ENCODE peak calls at places on chromosome 12, in ten cellular contexts. One of them, this sample, is unnamed.

GRCh38 chr12:65464930-65465329 is 186.4 kb downstream of the MSRB3 start:
- DNase-seq in lung: no peak
- DNase-seq in CD8-positive, alpha-beta T cell: no peak
- DNase-seq in WTC11: no peak
- DNase-seq in HFFc6: peak
- DNase-seq in astrocyte: peak
- DNase-seq in Calu3: no peak
- DNase-seq in kidney epithelial cell: peak
- DNase-seq in choroid plexus epithelial cell: peak
- DNase-seq in cardiac muscle cell: peak
- DNase-seq in this sample: no peak

GRCh38 chr12:11823043-11823442 is 173.6 kb downstream of the ETV6 start:
- DNase-seq in CD8-positive, alpha-beta T cell: no peak
- DNase-seq in astrocyte: peak
- DNase-seq in lung: no peak
- DNase-seq in cardiac muscle cell: peak
- DNase-seq in WTC11: no peak
- DNase-seq in HFFc6: peak
- DNase-seq in Calu3: no peak
- DNase-seq in choroid plexus epithelial cell: peak
- DNase-seq in kidney epithelial cell: no peak
- DNase-seq in this sample: no peak

GRCh38 chr12:56998316-56998715 is 8.0 kb downstream of the ZBTB39 start:
- DNase-seq in WTC11: no peak
- DNase-seq in Calu3: no peak
- DNase-seq in CD8-positive, alpha-beta T cell: no peak
- DNase-seq in cardiac muscle cell: no peak
- DNase-seq in lung: no peak
- DNase-seq in HFFc6: no peak
- DNase-seq in kidney epithelial cell: no peak
- DNase-seq in astrocyte: no peak
- DNase-seq in choroid plexus epithelial cell: no peak
- DNase-seq in this sample: no peak

GRCh38 chr12:76029982-76030377 is 1.6 kb downstream of the PHLDA1 start:
- DNase-seq in lung: no peak
- DNase-seq in HFFc6: no peak
- DNase-seq in kidney epithelial cell: no peak
- DNase-seq in Calu3: peak
- DNase-seq in cardiac muscle cell: peak
- DNase-seq in CD8-positive, alpha-beta T cell: no peak
- DNase-seq in choroid plexus epithelial cell: peak
- DNase-seq in astrocyte: no peak
- DNase-seq in WTC11: peak
- DNase-seq in this sample: no peak

GRCh38 chr12:113860950-113861349 is 105.2 kb downstream of the RBM19 start:
- DNase-seq in choroid plexus epithelial cell: peak
- DNase-seq in cardiac muscle cell: peak
- DNase-seq in kidney epithelial cell: peak
- DNase-seq in Calu3: no peak
- DNase-seq in astrocyte: peak
- DNase-seq in lung: no peak
- DNase-seq in HFFc6: peak
- DNase-seq in WTC11: no peak
- DNase-seq in CD8-positive, alpha-beta T cell: no peak
- DNase-seq in this sample: no peak

GRCh38 chr12:118061876-118062791 is 1.2 kb upstream of the WSB2 start:
- DNase-seq in astrocyte: peak
- DNase-seq in Calu3: peak
- DNase-seq in CD8-positive, alpha-beta T cell: peak
- DNase-seq in lung: peak
- DNase-seq in HFFc6: peak
- DNase-seq in cardiac muscle cell: peak
- DNase-seq in kidney epithelial cell: no peak
- DNase-seq in WTC11: peak
- DNase-seq in choroid plexus epithelial cell: peak
- DNase-seq in this sample: no peak

GRCh38 chr12:105036937-105037649 is 47.2 kb downstream of the ALDH1L2 start:
- DNase-seq in HFFc6: no peak
- DNase-seq in lung: no peak
- DNase-seq in choroid plexus epithelial cell: peak
- DNase-seq in CD8-positive, alpha-beta T cell: no peak
- DNase-seq in Calu3: no peak
- DNase-seq in WTC11: no peak
- DNase-seq in astrocyte: no peak
- DNase-seq in kidney epithelial cell: no peak
- DNase-seq in cardiac muscle cell: no peak
- DNase-seq in this sample: no peak

GRCh38 chr12:120252071-120252906 is 13.2 kb downstream of the PXN start:
- DNase-seq in HFFc6: no peak
- DNase-seq in cardiac muscle cell: no peak
- DNase-seq in Calu3: no peak
- DNase-seq in astrocyte: no peak
- DNase-seq in lung: peak
- DNase-seq in kidney epithelial cell: no peak
- DNase-seq in choroid plexus epithelial cell: no peak
- DNase-seq in WTC11: no peak
- DNase-seq in CD8-positive, alpha-beta T cell: peak
- DNase-seq in this sample: no peak

GRCh38 chr12:3744216-3744883 is 8.6 kb downstream of the CRACR2A start:
- DNase-seq in CD8-positive, alpha-beta T cell: peak
- DNase-seq in kidney epithelial cell: no peak
- DNase-seq in HFFc6: no peak
- DNase-seq in cardiac muscle cell: no peak
- DNase-seq in choroid plexus epithelial cell: peak
- DNase-seq in WTC11: no peak
- DNase-seq in lung: no peak
- DNase-seq in astrocyte: no peak
- DNase-seq in Calu3: no peak
- DNase-seq in this sample: no peak
- TF ChIP-seq CTCF in CD8-positive, alpha-beta T cell: peak
- TF ChIP-seq CTCF in kidney epithelial cell: no peak
- TF ChIP-seq CTCF in HFFc6: no peak
- TF ChIP-seq CTCF in cardiac muscle cell: peak
- TF ChIP-seq CTCF in choroid plexus epithelial cell: peak
- TF ChIP-seq CTCF in WTC11: no peak
- TF ChIP-seq CTCF in lung: no peak
- TF ChIP-seq CTCF in astrocyte: no peak
- TF ChIP-seq CTCF in Calu3: no peak
- TF ChIP-seq CTCF in this sample: no peak

GRCh38 chr12:62466596-62467411 is at the start of gene MON2:
- DNase-seq in choroid plexus epithelial cell: peak
- DNase-seq in CD8-positive, alpha-beta T cell: peak
- DNase-seq in lung: peak
- DNase-seq in HFFc6: peak
- DNase-seq in WTC11: peak
- DNase-seq in Calu3: peak
- DNase-seq in astrocyte: peak
- DNase-seq in kidney epithelial cell: peak
- DNase-seq in cardiac muscle cell: peak
- DNase-seq in this sample: peak
- TF ChIP-seq CTCF in choroid plexus epithelial cell: no peak
- TF ChIP-seq CTCF in CD8-positive, alpha-beta T cell: no peak
- TF ChIP-seq CTCF in lung: no peak
- TF ChIP-seq CTCF in HFFc6: no peak
- TF ChIP-seq CTCF in WTC11: no peak
- TF ChIP-seq CTCF in Calu3: no peak
- TF ChIP-seq CTCF in astrocyte: no peak
- TF ChIP-seq CTCF in kidney epithelial cell: peak
- TF ChIP-seq CTCF in cardiac muscle cell: peak
- TF ChIP-seq CTCF in this sample: no peak

GRCh38 chr12:89524201-89525001 is at the start of gene GALNT4:
- DNase-seq in choroid plexus epithelial cell: peak
- DNase-seq in cardiac muscle cell: peak
- DNase-seq in lung: peak
- DNase-seq in kidney epithelial cell: peak
- DNase-seq in CD8-positive, alpha-beta T cell: peak
- DNase-seq in astrocyte: peak
- DNase-seq in Calu3: peak
- DNase-seq in HFFc6: peak
- DNase-seq in WTC11: peak
- DNase-seq in this sample: peak

GRCh38 chr12:89525824-89526770 is at the start of gene POC1B:
- DNase-seq in Calu3: peak
- DNase-seq in CD8-positive, alpha-beta T cell: peak
- DNase-seq in kidney epithelial cell: peak
- DNase-seq in choroid plexus epithelial cell: peak
- DNase-seq in HFFc6: peak
- DNase-seq in cardiac muscle cell: peak
- DNase-seq in astrocyte: peak
- DNase-seq in WTC11: peak
- DNase-seq in lung: peak
- DNase-seq in this sample: peak

GRCh38 chr12:89528434-89528833 is 2.6 kb upstream of the POC1B start:
- DNase-seq in choroid plexus epithelial cell: no peak
- DNase-seq in astrocyte: no peak
- DNase-seq in WTC11: no peak
- DNase-seq in lung: no peak
- DNase-seq in HFFc6: no peak
- DNase-seq in Calu3: no peak
- DNase-seq in kidney epithelial cell: no peak
- DNase-seq in CD8-positive, alpha-beta T cell: no peak
- DNase-seq in cardiac muscle cell: no peak
- DNase-seq in this sample: no peak

GRCh38 chr12:89521348-89522238 is 3.0 kb downstream of the GALNT4 start:
- DNase-seq in lung: no peak
- DNase-seq in WTC11: no peak
- DNase-seq in HFFc6: no peak
- DNase-seq in astrocyte: no peak
- DNase-seq in CD8-positive, alpha-beta T cell: no peak
- DNase-seq in choroid plexus epithelial cell: peak
- DNase-seq in kidney epithelial cell: no peak
- DNase-seq in Calu3: no peak
- DNase-seq in cardiac muscle cell: no peak
- DNase-seq in this sample: no peak

DNA sequence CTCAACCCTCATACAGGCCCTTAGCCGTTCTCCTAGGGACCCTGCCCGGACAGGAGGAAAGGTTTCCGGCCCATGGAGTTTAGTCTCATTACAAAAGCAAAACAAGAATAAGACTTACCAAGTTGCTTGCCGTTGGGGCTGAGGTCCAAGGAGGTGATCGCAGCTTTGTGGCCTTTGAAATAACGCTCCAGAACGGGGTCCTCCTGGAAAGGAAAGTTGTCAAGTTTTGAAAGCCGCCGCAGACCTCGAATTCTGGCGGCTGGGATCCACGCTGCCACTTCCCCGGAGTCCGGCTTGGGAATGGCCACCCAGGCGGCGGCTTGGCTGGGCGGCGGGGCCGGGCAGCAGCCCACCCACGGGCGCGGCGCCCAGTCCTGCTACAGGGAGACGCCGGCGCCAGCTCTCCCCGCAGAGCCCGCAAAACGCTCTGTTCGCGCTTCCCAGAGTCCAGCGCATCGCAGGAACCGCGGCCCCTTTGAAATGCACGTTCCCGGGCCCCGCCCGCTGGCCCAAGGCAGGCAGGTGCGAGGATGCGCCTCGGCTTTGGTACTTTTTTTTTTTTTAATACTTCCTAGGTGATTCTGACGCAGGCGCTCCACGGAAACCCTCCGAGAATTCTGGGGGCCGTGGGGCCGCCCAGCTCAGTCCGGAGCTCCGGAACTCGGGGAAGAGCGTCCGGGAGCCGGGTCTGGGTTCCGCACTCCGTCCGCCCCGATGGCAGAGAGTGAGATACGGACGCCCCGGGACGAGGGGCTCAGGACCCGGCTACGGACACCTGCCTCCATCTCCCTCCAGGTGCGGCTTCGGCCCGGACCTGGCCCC is 617 bp upstream of the GALNT4 start:
- DNase-seq in HFFc6: no peak
- DNase-seq in choroid plexus epithelial cell: peak
- DNase-seq in astrocyte: peak
- DNase-seq in Calu3: peak
- DNase-seq in WTC11: peak
- DNase-seq in kidney epithelial cell: no peak
- DNase-seq in cardiac muscle cell: no peak
- DNase-seq in lung: peak
- DNase-seq in CD8-positive, alpha-beta T cell: peak
- DNase-seq in this sample: peak
- TF ChIP-seq CTCF in HFFc6: peak
- TF ChIP-seq CTCF in choroid plexus epithelial cell: no peak
- TF ChIP-seq CTCF in astrocyte: no peak
- TF ChIP-seq CTCF in Calu3: no peak
- TF ChIP-seq CTCF in WTC11: peak
- TF ChIP-seq CTCF in kidney epithelial cell: no peak
- TF ChIP-seq CTCF in cardiac muscle cell: peak
- TF ChIP-seq CTCF in lung: no peak
- TF ChIP-seq CTCF in CD8-positive, alpha-beta T cell: no peak
- TF ChIP-seq CTCF in this sample: peak

GRCh38 chr12:69682136-69682755 is 16.9 kb downstream of the BEST3 start:
- DNase-seq in CD8-positive, alpha-beta T cell: no peak
- DNase-seq in astrocyte: no peak
- DNase-seq in kidney epithelial cell: no peak
- DNase-seq in HFFc6: no peak
- DNase-seq in Calu3: no peak
- DNase-seq in lung: no peak
- DNase-seq in cardiac muscle cell: no peak
- DNase-seq in WTC11: no peak
- DNase-seq in choroid plexus epithelial cell: no peak
- DNase-seq in this sample: no peak

GRCh38 chr12:69671597-69671996 is 27.5 kb downstream of the BEST3 start:
- DNase-seq in choroid plexus epithelial cell: no peak
- DNase-seq in cardiac muscle cell: no peak
- DNase-seq in astrocyte: no peak
- DNase-seq in Calu3: no peak
- DNase-seq in HFFc6: no peak
- DNase-seq in kidney epithelial cell: no peak
- DNase-seq in CD8-positive, alpha-beta T cell: no peak
- DNase-seq in WTC11: no peak
- DNase-seq in lung: peak
- DNase-seq in this sample: no peak

GRCh38 chr12:69679119-69679518 is 20.0 kb downstream of the BEST3 start:
- DNase-seq in kidney epithelial cell: no peak
- DNase-seq in Calu3: no peak
- DNase-seq in lung: no peak
- DNase-seq in cardiac muscle cell: no peak
- DNase-seq in HFFc6: no peak
- DNase-seq in astrocyte: no peak
- DNase-seq in choroid plexus epithelial cell: no peak
- DNase-seq in WTC11: no peak
- DNase-seq in CD8-positive, alpha-beta T cell: no peak
- DNase-seq in this sample: no peak

GRCh38 chr12:69672195-69672594 is 26.9 kb downstream of the BEST3 start:
- DNase-seq in lung: no peak
- DNase-seq in HFFc6: no peak
- DNase-seq in Calu3: no peak
- DNase-seq in choroid plexus epithelial cell: no peak
- DNase-seq in kidney epithelial cell: no peak
- DNase-seq in CD8-positive, alpha-beta T cell: no peak
- DNase-seq in cardiac muscle cell: no peak
- DNase-seq in WTC11: no peak
- DNase-seq in astrocyte: no peak
- DNase-seq in this sample: no peak

DNA sequence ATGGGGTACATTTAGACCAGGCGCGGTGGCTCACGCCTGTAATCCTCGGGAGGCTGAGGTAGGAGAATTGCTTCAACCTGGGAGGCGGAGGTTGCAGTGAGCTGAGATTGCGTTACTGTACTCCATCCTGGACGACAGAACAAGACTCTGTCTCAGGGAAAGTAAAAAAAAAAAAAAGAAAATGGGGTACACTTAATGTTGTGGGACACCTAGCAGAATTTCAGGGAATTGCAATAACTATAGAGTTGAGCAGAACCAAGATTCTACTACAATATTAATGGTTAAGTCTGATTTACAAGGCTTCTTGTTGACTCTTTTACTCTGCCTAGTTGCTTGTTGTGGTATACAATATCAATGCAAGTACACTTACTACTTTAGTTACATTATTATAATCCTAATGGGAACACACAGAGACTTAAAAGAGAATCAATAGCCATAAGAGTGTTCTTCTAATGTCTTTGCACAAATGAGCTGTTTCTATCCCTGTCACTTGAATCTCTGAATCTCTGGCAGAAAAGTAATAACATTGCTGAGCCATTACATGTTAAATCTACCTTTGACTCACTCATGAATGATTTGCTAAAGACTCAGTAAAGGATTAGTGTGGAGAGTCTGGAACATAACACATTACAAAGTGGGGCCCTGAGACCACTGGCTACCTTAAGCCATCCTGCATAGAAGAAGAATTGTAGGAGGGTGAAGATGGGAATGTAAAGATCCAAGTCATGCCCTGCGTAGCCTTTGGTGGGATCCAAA is 22.7 kb downstream of the BEST3 start:
- DNase-seq in HFFc6: no peak
- DNase-seq in lung: no peak
- DNase-seq in astrocyte: no peak
- DNase-seq in choroid plexus epithelial cell: peak
- DNase-seq in Calu3: no peak
- DNase-seq in cardiac muscle cell: no peak
- DNase-seq in CD8-positive, alpha-beta T cell: no peak
- DNase-seq in kidney epithelial cell: peak
- DNase-seq in WTC11: no peak
- DNase-seq in this sample: no peak
- TF ChIP-seq CTCF in HFFc6: peak
- TF ChIP-seq CTCF in lung: no peak
- TF ChIP-seq CTCF in astrocyte: no peak
- TF ChIP-seq CTCF in choroid plexus epithelial cell: no peak
- TF ChIP-seq CTCF in Calu3: no peak
- TF ChIP-seq CTCF in cardiac muscle cell: no peak
- TF ChIP-seq CTCF in CD8-positive, alpha-beta T cell: no peak
- TF ChIP-seq CTCF in kidney epithelial cell: no peak
- TF ChIP-seq CTCF in WTC11: no peak
- TF ChIP-seq CTCF in this sample: peak

This sample was measured in progenitor cell of endocrine pancreas.